ENCODE peak calls at places on chromosomes 2 and 18, in four cellular contexts. O is NCI-H1417 treated with DMSO at 0.1 percent for 48 hours, P is body of pancreas, V is NCI-H774. M is an unnamed sample.

GRCh38 chr2:29011650-29012060 is 30.6 kb downstream of the TOGARAM2 start:
- DNase-seq in O (peak; percentile 11), P (peak; percentile 30), V (peak; percentile 9), M (no peak)

GRCh38 chr2:196066794-196067382 is 1.7 kb downstream of the DNAH7 start:
- DNase-seq in O (no peak), P (no peak), V (peak; percentile 23), M (no peak)

GRCh38 chr18:10205136-10205535 is 249.3 kb upstream of the APCDD1 start:
- DNase-seq in O (no peak), P (peak; percentile 23), V (no peak), M (no peak)

GRCh38 chr2:161956751-161957150 is 117.3 kb downstream of the DPP4 start:
- DNase-seq in O (no peak), P (no peak), V (no peak), M (no peak)

GRCh38 chr2:156541706-156542105 is 105.5 kb downstream of the GPD2 start:
- DNase-seq in O (no peak), P (no peak), V (no peak), M (no peak)

GRCh38 chr2:48165066-48165753 is 258.9 kb upstream of the FBXO11 start:
- DNase-seq in O (no peak), P (no peak), V (no peak), M (no peak)

GRCh38 chr2:187003038-187003543 is 154.1 kb upstream of the ZSWIM2 start:
- DNase-seq in O (no peak), P (no peak), V (no peak), M (no peak)

GRCh38 chr2:20796374-20796791 is 26.5 kb downstream of the LDAH start:
- DNase-seq in O (no peak), P (no peak), V (no peak), M (no peak)

GRCh38 chr2:26640331-26640745 is 828 bp downstream of the CIB4 start:
- DNase-seq in O (no peak), P (peak; percentile 21), V (no peak), M (no peak)

GRCh38 chr2:134372611-134373131 is 118.8 kb downstream of the MGAT5 start:
- DNase-seq in O (no peak), P (no peak), V (no peak), M (no peak)

GRCh38 chr2:188379748-188380147 is 88.1 kb downstream of the GULP1 start:
- DNase-seq in O (no peak), P (no peak), V (no peak), M (no peak)

GRCh38 chr2:25311866-25312575 is 29.7 kb downstream of the DNMT3A start:
- DNase-seq in O (no peak), P (peak; percentile 75), V (peak; percentile 25), M (no peak)

GRCh38 chr2:173511942-173512341 is 157.3 kb downstream of the CDCA7 start:
- DNase-seq in O (no peak), P (no peak), V (no peak), M (no peak)

GRCh38 chr2:100902833-100903405 is 83.0 kb downstream of the NPAS2 start:
- DNase-seq in O (no peak), P (no peak), V (no peak), M (no peak)

GRCh38 chr2:24048662-24049484 is 668 bp upstream of the FKBP1B start:
- DNase-seq in O (no peak), P (no peak), V (no peak), M (no peak)

GRCh38 chr2:144151405-144151804 is 368.5 kb downstream of the ZEB2 start:
- DNase-seq in O (no peak), P (no peak), V (no peak), M (no peak)

GRCh38 chr2:69755862-69756467 is 14.0 kb downstream of the ANXA4 start:
- DNase-seq in O (no peak), P (no peak), V (no peak), M (no peak)

M was measured in NCI-H1436 treated with DMSO at 0.1 percent for 48 hours.